ENCODE peak calls at places on chromosomes 13 and 19, in seven cellular contexts. F is H1, E is WTC11, R is HCT116, D is HEK293T, J is K562, P is GM12878. I is an unnamed sample.

GRCh38 chr13:50071399-50071798 is 56.2 kb downstream of the KCNRG start:
- DNase-seq in F (no peak), E (no peak), R (no peak), D (no peak), J (no peak), P (no peak), I (no peak)

GRCh38 chr19:35607661-35608060 is 4.9 kb upstream of the HAUS5 start:
- DNase-seq in F (no peak), E (no peak), R (no peak), D (no peak), J (no peak), P (no peak), I (no peak)

GRCh38 chr19:6791237-6791636 is 18.7 kb downstream of the VAV1 start:
- DNase-seq in F (no peak), E (no peak), R (no peak), D (no peak), J (no peak), P (no peak), I (no peak)

GRCh38 chr13:23656637-23657036 is 86.4 kb downstream of the TNFRSF19 start:
- DNase-seq in F (no peak), E (no peak), R (no peak), D (no peak), J (peak), P (no peak), I (peak)

GRCh38 chr19:48945817-48946216 is 8.9 kb upstream of the BAX start:
- DNase-seq in F (no peak), E (no peak), R (no peak), D (no peak), J (no peak), P (no peak), I (no peak)

GRCh38 chr13:44012910-44013309 is 133.2 kb downstream of the LACC1 start:
- DNase-seq in F (no peak), E (no peak), R (no peak), D (no peak), J (no peak), P (no peak), I (no peak)

GRCh38 chr19:17385878-17386611 is 8.0 kb downstream of the CCDC194 start:
- DNase-seq in F (no peak), E (peak), R (no peak), D (peak), J (peak), P (no peak), I (peak)

GRCh38 chr13:96491103-96491502 is 401.2 kb downstream of the HS6ST3 start:
- DNase-seq in F (no peak), E (no peak), R (no peak), D (no peak), J (no peak), P (no peak), I (no peak)

GRCh38 chr13:83546476-83546875 is 335.8 kb downstream of the SLITRK1 start:
- DNase-seq in F (no peak), E (no peak), R (no peak), D (no peak), J (no peak), P (no peak), I (no peak)

GRCh38 chr19:39514840-39515550 is at the start of gene SELENOV:
- DNase-seq in F (no peak), E (peak), R (no peak), D (no peak), J (no peak), P (no peak), I (no peak)

GRCh38 chr13:43878897-43879322 is 630 bp downstream of the CCDC122 start:
- DNase-seq in F (no peak), E (no peak), R (no peak), D (peak), J (no peak), P (peak), I (peak)

GRCh38 chr13:112657850-112658445 is 31.9 kb upstream of the ATP11A start:
- DNase-seq in F (no peak), E (no peak), R (no peak), D (no peak), J (no peak), P (no peak), I (no peak)

GRCh38 chr13:100387416-100387815 is 201.2 kb downstream of the GGACT start:
- DNase-seq in F (no peak), E (no peak), R (no peak), D (no peak), J (no peak), P (no peak), I (no peak)

GRCh38 chr19:55546822-55547614 is 1.7 kb upstream of the SBK3 start:
- DNase-seq in F (no peak), E (no peak), R (no peak), D (peak), J (peak), P (no peak), I (peak)

GRCh38 chr19:45154064-45154827 is 6.5 kb downstream of the NKPD1 start:
- DNase-seq in F (no peak), E (no peak), R (peak), D (peak), J (peak), P (no peak), I (peak)

GRCh38 chr13:78657699-78658629 is 991 bp downstream of the OBI1 start:
- DNase-seq in F (no peak), E (no peak), R (no peak), D (peak), J (no peak), P (no peak), I (peak)

GRCh38 chr13:73060251-73061160 is 1.7 kb downstream of the KLF5 start:
- DNase-seq in F (no peak), E (no peak), R (no peak), D (peak), J (peak), P (no peak), I (no peak)

GRCh38 chr19:47628058-47628771 is 19.3 kb downstream of the BICRA start:
- DNase-seq in F (no peak), E (no peak), R (no peak), D (no peak), J (no peak), P (no peak), I (no peak)

GRCh38 chr13:102317593-102317992 is 84.3 kb downstream of the FGF14 start:
- DNase-seq in F (no peak), E (no peak), R (no peak), D (no peak), J (no peak), P (no peak), I (no peak)

GRCh38 chr19:16026756-16027155 is 49.5 kb upstream of the TPM4 start:
- DNase-seq in F (no peak), E (no peak), R (no peak), D (no peak), J (no peak), P (no peak), I (no peak)

GRCh38 chr13:97434417-97435296 is 688 bp downstream of the RAP2A start:
- DNase-seq in F (no peak), E (peak), R (no peak), D (peak), J (peak), P (no peak), I (no peak)

GRCh38 chr13:20064128-20064527 is 96.7 kb downstream of the GJA3 start:
- DNase-seq in F (no peak), E (no peak), R (no peak), D (no peak), J (no peak), P (no peak), I (no peak)

GRCh38 chr13:42355118-42355840 is 83.3 kb downstream of the AKAP11 start:
- DNase-seq in F (no peak), E (no peak), R (no peak), D (no peak), J (no peak), P (no peak), I (no peak)

GRCh38 chr19:29680447-29680846 is 15.2 kb downstream of the PLEKHF1 start:
- DNase-seq in F (no peak), E (no peak), R (no peak), D (no peak), J (no peak), P (no peak), I (no peak)

GRCh38 chr13:102191951-102192461 is 209.8 kb downstream of the FGF14 start:
- DNase-seq in F (no peak), E (no peak), R (no peak), D (no peak), J (no peak), P (no peak), I (no peak)

GRCh38 chr13:75197803-75198202 is 284.2 kb downstream of the TBC1D4 start:
- DNase-seq in F (no peak), E (no peak), R (no peak), D (no peak), J (no peak), P (no peak), I (no peak)

GRCh38 chr13:88622362-88622973 is 951.3 kb downstream of the SLITRK5 start:
- DNase-seq in F (no peak), E (no peak), R (no peak), D (no peak), J (no peak), P (no peak), I (no peak)

GRCh38 chr19:3389876-3390361 is 23.5 kb downstream of the NFIC start:
- DNase-seq in F (no peak), E (peak), R (no peak), D (no peak), J (no peak), P (no peak), I (no peak)

GRCh38 chr19:8360196-8360595 is 3.8 kb upstream of the ANGPTL4 start:
- DNase-seq in F (no peak), E (no peak), R (no peak), D (no peak), J (no peak), P (no peak), I (no peak)

GRCh38 chr13:22422023-22422422 is 751.1 kb downstream of the FGF9 start:
- DNase-seq in F (no peak), E (no peak), R (no peak), D (no peak), J (no peak), P (no peak), I (no peak)

GRCh38 chr13:113219311-113219940 is 10.0 kb downstream of the CUL4A start:
- DNase-seq in F (no peak), E (no peak), R (no peak), D (no peak), J (peak), P (no peak), I (no peak)

GRCh38 chr19:51552996-51553725 is 17.9 kb upstream of the ZNF175 start:
- DNase-seq in F (peak), E (peak), R (peak), D (peak), J (peak), P (no peak), I (peak)
- TF ChIP-seq SP1 in F (no peak), E (peak), R (no peak), D (no peak), J (peak), P (no peak), I (no peak)

DNA sequence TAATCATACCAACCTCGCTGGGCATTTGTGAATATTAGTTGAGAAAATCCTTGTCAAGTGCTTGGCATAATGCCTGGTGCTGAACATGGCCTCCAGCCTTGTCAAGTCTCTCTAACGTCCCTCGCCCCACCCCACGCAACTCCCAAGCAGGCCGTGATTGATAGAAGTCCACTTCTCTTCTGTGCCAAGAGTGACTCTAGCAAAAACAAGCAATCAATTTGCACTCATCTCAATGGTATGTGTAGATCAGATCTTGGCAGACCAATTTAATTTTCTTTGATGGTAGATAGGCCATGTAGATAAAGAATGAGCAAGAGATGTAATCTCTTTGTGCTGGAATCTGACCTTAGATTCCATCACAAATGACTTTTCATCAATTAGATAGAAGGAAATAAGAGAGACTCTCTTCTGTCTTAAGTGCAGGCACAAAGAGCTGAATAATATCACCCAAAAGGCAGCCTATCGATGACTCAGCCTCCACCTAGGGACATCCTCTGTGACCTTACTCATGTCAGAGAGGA is 31.0 kb upstream of the KATNAL1 start:
- DNase-seq in F (no peak), E (no peak), R (peak), D (no peak), J (peak), P (no peak), I (no peak)
- TF ChIP-seq SP1 in F (no peak), E (no peak), R (peak), D (no peak), J (no peak), P (no peak), I (no peak)

GRCh38 chr19:52635786-52636570 is 2.2 kb downstream of the ZNF83 start:
- DNase-seq in F (no peak), E (no peak), R (no peak), D (no peak), J (no peak), P (no peak), I (no peak)
- TF ChIP-seq SP1 in F (no peak), E (no peak), R (no peak), D (no peak), J (no peak), P (no peak), I (no peak)

GRCh38 chr19:14559916-14560775 is 11.7 kb downstream of the NDUFB7 start:
- DNase-seq in F (no peak), E (no peak), R (no peak), D (no peak), J (no peak), P (no peak), I (no peak)

GRCh38 chr19:14555918-14556661 is 15.8 kb downstream of the NDUFB7 start:
- DNase-seq in F (no peak), E (no peak), R (no peak), D (no peak), J (no peak), P (no peak), I (no peak)

GRCh38 chr19:14560776-14561108 is 11.1 kb downstream of the NDUFB7 start:
- DNase-seq in F (no peak), E (no peak), R (no peak), D (no peak), J (no peak), P (no peak), I (no peak)

GRCh38 chr19:14556662-14557188 is 15.1 kb downstream of the NDUFB7 start:
- DNase-seq in F (peak), E (peak), R (peak), D (peak), J (peak), P (no peak), I (peak)

GRCh38 chr19:14558370-14559066 is 13.3 kb downstream of the NDUFB7 start:
- DNase-seq in F (no peak), E (no peak), R (no peak), D (no peak), J (no peak), P (no peak), I (no peak)
- TF ChIP-seq SP1 in F (no peak), E (no peak), R (no peak), D (no peak), J (no peak), P (no peak), I (no peak)

GRCh38 chr19:32606289-32606688 is 25.3 kb downstream of the PDCD5 start:
- DNase-seq in F (no peak), E (no peak), R (no peak), D (no peak), J (no peak), P (no peak), I (no peak)

GRCh38 chr19:32599736-32600157 is 18.8 kb downstream of the PDCD5 start:
- DNase-seq in F (no peak), E (no peak), R (peak), D (peak), J (peak), P (no peak), I (peak)

GRCh38 chr19:32607479-32607878 is 26.5 kb downstream of the PDCD5 start:
- DNase-seq in F (no peak), E (no peak), R (no peak), D (no peak), J (no peak), P (no peak), I (no peak)

GRCh38 chr19:32605544-32605943 is 24.6 kb downstream of the PDCD5 start:
- DNase-seq in F (no peak), E (no peak), R (no peak), D (no peak), J (no peak), P (no peak), I (no peak)

GRCh38 chr19:32603961-32604360 is 23.0 kb downstream of the PDCD5 start:
- DNase-seq in F (no peak), E (no peak), R (no peak), D (no peak), J (no peak), P (no peak), I (no peak)
- TF ChIP-seq SP1 in F (no peak), E (no peak), R (no peak), D (no peak), J (no peak), P (no peak), I (no peak)

GRCh38 chr13:67353031-67353430 is 122.9 kb upstream of the PCDH9 start:
- DNase-seq in F (no peak), E (no peak), R (no peak), D (no peak), J (no peak), P (no peak), I (no peak)

GRCh38 chr13:67351114-67351513 is 121.0 kb upstream of the PCDH9 start:
- DNase-seq in F (no peak), E (no peak), R (no peak), D (no peak), J (no peak), P (no peak), I (no peak)

GRCh38 chr13:67353891-67354459 is 123.8 kb upstream of the PCDH9 start:
- DNase-seq in F (no peak), E (no peak), R (no peak), D (no peak), J (no peak), P (no peak), I (no peak)

GRCh38 chr13:67355791-67356190 is 125.7 kb upstream of the PCDH9 start:
- DNase-seq in F (no peak), E (no peak), R (no peak), D (no peak), J (no peak), P (no peak), I (no peak)

DNA sequence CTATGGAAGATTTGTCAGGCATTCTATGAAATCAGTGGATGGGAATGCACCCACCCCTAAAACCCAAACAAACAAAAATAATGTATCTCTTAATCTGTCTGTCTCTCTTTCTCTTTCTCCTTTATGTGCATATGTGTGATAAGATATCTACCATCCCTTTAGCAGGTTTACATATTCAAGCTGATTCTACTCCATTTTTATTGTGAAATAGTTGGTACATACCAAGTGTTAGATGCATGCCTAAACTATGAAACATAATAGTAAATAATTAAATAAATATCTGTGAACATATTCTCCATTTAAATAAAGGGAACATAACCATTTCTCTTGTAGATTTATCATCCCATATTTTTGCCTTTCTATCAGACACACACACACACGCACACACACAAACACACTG is 121.8 kb upstream of the PCDH9 start:
- DNase-seq in F (no peak), E (no peak), R (no peak), D (no peak), J (no peak), P (no peak), I (no peak)
- TF ChIP-seq SP1 in F (no peak), E (no peak), R (no peak), D (no peak), J (no peak), P (no peak), I (no peak)

GRCh38 chr13:48976677-48977625 is 1.2 kb downstream of the FNDC3A start:
- DNase-seq in F (no peak), E (no peak), R (no peak), D (no peak), J (peak), P (no peak), I (peak)
- TF ChIP-seq SP1 in F (no peak), E (no peak), R (no peak), D (no peak), J (no peak), P (no peak), I (no peak)

GRCh38 chr19:18417250-18418033 is 1.8 kb upstream of the SSBP4 start:
- DNase-seq in F (no peak), E (peak), R (no peak), D (peak), J (peak), P (no peak), I (peak)

GRCh38 chr19:18419699-18420460 is 682 bp downstream of the SSBP4 start:
- DNase-seq in F (no peak), E (no peak), R (no peak), D (no peak), J (peak), P (no peak), I (peak)

GRCh38 chr19:18419195-18419698 is at the start of gene SSBP4:
- DNase-seq in F (no peak), E (peak), R (no peak), D (peak), J (peak), P (no peak), I (peak)

GRCh38 chr19:18418034-18418724 is 1.0 kb upstream of the SSBP4 start:
- DNase-seq in F (no peak), E (peak), R (no peak), D (no peak), J (peak), P (no peak), I (no peak)

GRCh38 chr19:18418725-18419194 is 438 bp upstream of the SSBP4 start:
- DNase-seq in F (no peak), E (no peak), R (no peak), D (no peak), J (peak), P (no peak), I (no peak)
- TF ChIP-seq SP1 in F (no peak), E (no peak), R (no peak), D (no peak), J (peak), P (no peak), I (no peak)

GRCh38 chr19:41720103-41720502 is 11.7 kb downstream of the CEACAM5 start:
- DNase-seq in F (no peak), E (no peak), R (no peak), D (no peak), J (no peak), P (no peak), I (no peak)
- TF ChIP-seq SP1 in F (no peak), E (no peak), R (no peak), D (no peak), J (no peak), P (no peak), I (no peak)

GRCh38 chr13:35512271-35512920 is 35.9 kb upstream of the MAB21L1 start:
- DNase-seq in F (no peak), E (no peak), R (no peak), D (no peak), J (no peak), P (no peak), I (no peak)
- TF ChIP-seq SP1 in F (no peak), E (no peak), R (no peak), D (no peak), J (no peak), P (no peak), I (no peak)